ENCODE peak calls at places on chromosome 13, in ten cellular contexts. One of them, this sample, is unnamed.

GRCh38 chr13:20168396-20168795 is 7.5 kb upstream of the GJA3 start:
- DNase-seq in thoracic aorta: no peak
- DNase-seq in stomach: no peak
- DNase-seq in mucosa of descending colon: no peak
- DNase-seq in tibial artery: no peak
- DNase-seq in tibial nerve: no peak
- DNase-seq in heart right ventricle: no peak
- DNase-seq in BJ: no peak
- DNase-seq in IMR-90: no peak
- DNase-seq in AG10803: no peak
- DNase-seq in this sample: no peak

GRCh38 chr13:99275093-99275469 is 16.9 kb upstream of the GPR18 start:
- DNase-seq in IMR-90: peak; percentile 84
- DNase-seq in AG10803: peak; percentile 80
- DNase-seq in BJ: no peak
- DNase-seq in tibial nerve: no peak
- DNase-seq in mucosa of descending colon: peak; percentile 57
- DNase-seq in stomach: no peak
- DNase-seq in tibial artery: no peak
- DNase-seq in thoracic aorta: no peak
- DNase-seq in heart right ventricle: no peak
- DNase-seq in this sample: no peak

GRCh38 chr13:87234981-87235380 is 436.2 kb upstream of the SLITRK5 start:
- DNase-seq in heart right ventricle: no peak
- DNase-seq in mucosa of descending colon: no peak
- DNase-seq in tibial nerve: no peak
- DNase-seq in BJ: no peak
- DNase-seq in thoracic aorta: no peak
- DNase-seq in stomach: no peak
- DNase-seq in AG10803: peak; percentile 0
- DNase-seq in IMR-90: peak; percentile 64
- DNase-seq in tibial artery: no peak
- DNase-seq in this sample: no peak

GRCh38 chr13:112995395-112996091 is 26.5 kb downstream of the MCF2L start:
- DNase-seq in thoracic aorta: no peak
- DNase-seq in heart right ventricle: peak; percentile 14
- DNase-seq in BJ: no peak
- DNase-seq in tibial artery: no peak
- DNase-seq in mucosa of descending colon: peak; percentile 92
- DNase-seq in stomach: peak; percentile 75
- DNase-seq in AG10803: no peak
- DNase-seq in tibial nerve: no peak
- DNase-seq in IMR-90: no peak
- DNase-seq in this sample: no peak

GRCh38 chr13:79581870-79582315 is 100.9 kb downstream of the NDFIP2 start:
- DNase-seq in mucosa of descending colon: peak; percentile 37
- DNase-seq in stomach: no peak
- DNase-seq in IMR-90: peak; percentile 3
- DNase-seq in AG10803: peak; percentile 54
- DNase-seq in thoracic aorta: no peak
- DNase-seq in tibial nerve: no peak
- DNase-seq in heart right ventricle: peak; percentile 35
- DNase-seq in tibial artery: no peak
- DNase-seq in BJ: no peak
- DNase-seq in this sample: no peak

GRCh38 chr13:107838592-107839161 is 376.7 kb downstream of the LIG4 start:
- DNase-seq in tibial artery: no peak
- DNase-seq in thoracic aorta: no peak
- DNase-seq in AG10803: no peak
- DNase-seq in IMR-90: no peak
- DNase-seq in stomach: no peak
- DNase-seq in mucosa of descending colon: no peak
- DNase-seq in tibial nerve: no peak
- DNase-seq in heart right ventricle: no peak
- DNase-seq in BJ: no peak
- DNase-seq in this sample: no peak

GRCh38 chr13:67792151-67792665 is 562.1 kb upstream of the PCDH9 start:
- DNase-seq in BJ: no peak
- DNase-seq in stomach: no peak
- DNase-seq in mucosa of descending colon: no peak
- DNase-seq in AG10803: no peak
- DNase-seq in tibial artery: no peak
- DNase-seq in thoracic aorta: no peak
- DNase-seq in heart right ventricle: no peak
- DNase-seq in tibial nerve: no peak
- DNase-seq in IMR-90: no peak
- DNase-seq in this sample: no peak

GRCh38 chr13:106736941-106737340 is 169.0 kb upstream of the ARGLU1 start:
- DNase-seq in BJ: no peak
- DNase-seq in AG10803: no peak
- DNase-seq in heart right ventricle: no peak
- DNase-seq in stomach: no peak
- DNase-seq in tibial nerve: no peak
- DNase-seq in IMR-90: no peak
- DNase-seq in tibial artery: no peak
- DNase-seq in thoracic aorta: no peak
- DNase-seq in mucosa of descending colon: no peak
- DNase-seq in this sample: no peak

GRCh38 chr13:59038824-59039223 is 1124.9 kb downstream of the DIAPH3 start:
- DNase-seq in thoracic aorta: no peak
- DNase-seq in stomach: no peak
- DNase-seq in BJ: no peak
- DNase-seq in tibial artery: no peak
- DNase-seq in heart right ventricle: no peak
- DNase-seq in tibial nerve: no peak
- DNase-seq in mucosa of descending colon: no peak
- DNase-seq in AG10803: no peak
- DNase-seq in IMR-90: peak; percentile 15
- DNase-seq in this sample: no peak

GRCh38 chr13:53781941-53782340 is 753.3 kb downstream of the OLFM4 start:
- DNase-seq in thoracic aorta: no peak
- DNase-seq in heart right ventricle: no peak
- DNase-seq in BJ: no peak
- DNase-seq in IMR-90: no peak
- DNase-seq in mucosa of descending colon: no peak
- DNase-seq in tibial nerve: no peak
- DNase-seq in stomach: no peak
- DNase-seq in AG10803: no peak
- DNase-seq in tibial artery: no peak
- DNase-seq in this sample: no peak

DNA sequence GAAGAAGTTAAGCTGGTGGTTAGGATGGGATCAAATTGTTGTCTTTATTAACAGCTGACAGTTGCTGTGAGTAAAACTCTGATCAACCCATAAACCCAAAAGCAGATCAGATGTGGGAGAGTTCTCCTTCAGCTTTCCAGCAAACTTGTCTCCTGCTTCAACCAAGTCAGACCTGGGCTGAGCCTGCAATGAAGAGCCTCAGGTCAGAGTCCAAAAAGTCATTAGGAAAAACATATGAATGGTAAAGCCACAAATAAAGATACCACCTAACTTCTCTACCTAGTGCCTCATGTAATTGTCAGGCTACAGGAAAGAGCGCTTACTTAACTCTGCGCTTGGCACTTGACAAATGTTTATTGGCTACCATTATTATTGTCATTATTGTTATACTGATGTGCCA is 21.9 kb upstream of the UBE2L5 start:
- DNase-seq in BJ: no peak
- DNase-seq in thoracic aorta: no peak
- DNase-seq in heart right ventricle: no peak
- DNase-seq in stomach: no peak
- DNase-seq in tibial nerve: no peak
- DNase-seq in mucosa of descending colon: no peak
- DNase-seq in AG10803: no peak
- DNase-seq in IMR-90: no peak
- DNase-seq in tibial artery: no peak
- DNase-seq in this sample: no peak
- TF ChIP-seq CTCF in BJ: no peak
- TF ChIP-seq CTCF in thoracic aorta: no peak
- TF ChIP-seq CTCF in heart right ventricle: no peak
- TF ChIP-seq CTCF in stomach: no peak
- TF ChIP-seq CTCF in tibial nerve: no peak
- TF ChIP-seq CTCF in mucosa of descending colon: no peak
- TF ChIP-seq CTCF in AG10803: no peak
- TF ChIP-seq CTCF in IMR-90: no peak
- TF ChIP-seq CTCF in tibial artery: no peak
- TF ChIP-seq CTCF in this sample: no peak

GRCh38 chr13:35771898-35772297 is 295.4 kb upstream of the MAB21L1 start:
- DNase-seq in mucosa of descending colon: no peak
- DNase-seq in IMR-90: peak; percentile 95
- DNase-seq in thoracic aorta: no peak
- DNase-seq in heart right ventricle: no peak
- DNase-seq in BJ: peak; percentile 88
- DNase-seq in tibial nerve: no peak
- DNase-seq in tibial artery: no peak
- DNase-seq in stomach: no peak
- DNase-seq in AG10803: peak; percentile 98
- DNase-seq in this sample: no peak
- TF ChIP-seq CTCF in mucosa of descending colon: no peak
- TF ChIP-seq CTCF in IMR-90: no peak
- TF ChIP-seq CTCF in thoracic aorta: no peak
- TF ChIP-seq CTCF in heart right ventricle: no peak
- TF ChIP-seq CTCF in BJ: no peak
- TF ChIP-seq CTCF in tibial nerve: no peak
- TF ChIP-seq CTCF in tibial artery: no peak
- TF ChIP-seq CTCF in stomach: no peak
- TF ChIP-seq CTCF in AG10803: peak; percentile 10
- TF ChIP-seq CTCF in this sample: no peak

GRCh38 chr13:32586022-32586900 is at the start of gene PDS5B:
- DNase-seq in IMR-90: peak; percentile 92
- DNase-seq in BJ: peak; percentile 46
- DNase-seq in tibial artery: peak; percentile 94
- DNase-seq in heart right ventricle: peak; percentile 96
- DNase-seq in AG10803: peak; percentile 95
- DNase-seq in mucosa of descending colon: peak; percentile 96
- DNase-seq in tibial nerve: peak; percentile 90
- DNase-seq in thoracic aorta: peak; percentile 63
- DNase-seq in stomach: peak; percentile 95
- DNase-seq in this sample: peak; percentile 96

GRCh38 chr13:32587774-32588165 is 1.5 kb downstream of the PDS5B start:
- DNase-seq in tibial artery: no peak
- DNase-seq in stomach: no peak
- DNase-seq in BJ: no peak
- DNase-seq in AG10803: peak; percentile 18
- DNase-seq in IMR-90: peak; percentile 30
- DNase-seq in thoracic aorta: no peak
- DNase-seq in heart right ventricle: no peak
- DNase-seq in tibial nerve: no peak
- DNase-seq in mucosa of descending colon: no peak
- DNase-seq in this sample: no peak

GRCh38 chr13:32582991-32583390 is 3.3 kb upstream of the PDS5B start:
- DNase-seq in BJ: no peak
- DNase-seq in tibial artery: no peak
- DNase-seq in IMR-90: no peak
- DNase-seq in AG10803: no peak
- DNase-seq in tibial nerve: no peak
- DNase-seq in stomach: no peak
- DNase-seq in heart right ventricle: no peak
- DNase-seq in mucosa of descending colon: no peak
- DNase-seq in thoracic aorta: no peak
- DNase-seq in this sample: no peak

GRCh38 chr13:32585625-32586021 is 629 bp upstream of the PDS5B start:
- DNase-seq in heart right ventricle: no peak
- DNase-seq in stomach: no peak
- DNase-seq in tibial artery: no peak
- DNase-seq in tibial nerve: no peak
- DNase-seq in thoracic aorta: no peak
- DNase-seq in IMR-90: no peak
- DNase-seq in AG10803: peak; percentile 62
- DNase-seq in mucosa of descending colon: no peak
- DNase-seq in BJ: no peak
- DNase-seq in this sample: no peak

DNA sequence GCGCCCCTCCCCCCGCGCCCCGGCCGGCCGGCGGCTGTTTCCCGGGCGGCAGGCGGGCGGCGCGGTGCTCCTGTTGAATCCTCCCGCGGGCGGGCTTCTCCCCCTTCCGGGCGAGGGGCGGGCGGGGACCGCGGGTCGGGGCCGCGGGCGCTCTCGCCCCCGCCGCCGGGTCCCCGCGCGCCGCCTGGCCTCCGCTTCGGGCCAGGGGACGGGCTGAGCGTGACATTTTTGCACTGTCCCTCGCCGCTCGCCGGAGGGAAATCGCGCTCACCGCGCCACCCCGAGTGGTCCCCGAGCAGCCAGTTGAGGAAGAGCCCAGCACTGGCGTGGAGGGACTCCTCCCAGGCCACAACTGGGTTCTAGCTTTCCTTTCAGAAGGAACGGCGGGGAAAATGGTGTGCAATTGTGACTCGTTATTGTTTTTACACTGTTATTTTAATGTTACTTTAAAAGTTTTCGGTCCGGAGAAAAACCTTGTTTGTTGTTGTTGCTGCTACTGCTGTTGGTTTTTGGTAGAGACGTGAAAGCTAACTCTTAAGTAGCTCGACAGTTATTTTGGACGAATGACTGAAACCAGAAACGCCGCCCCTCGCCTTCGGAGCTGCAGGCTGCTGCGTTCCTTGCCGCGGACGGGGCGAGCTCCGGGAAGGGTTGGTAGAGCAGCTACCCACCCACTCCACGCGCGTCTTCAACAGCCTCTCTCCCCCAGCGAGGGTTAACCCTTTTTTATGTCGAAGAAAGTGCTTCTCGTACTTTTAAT is 942 bp downstream of the PDS5B start:
- DNase-seq in AG10803: peak; percentile 60
- DNase-seq in heart right ventricle: peak; percentile 76
- DNase-seq in thoracic aorta: peak; percentile 25
- DNase-seq in mucosa of descending colon: peak; percentile 80
- DNase-seq in tibial nerve: peak; percentile 59
- DNase-seq in IMR-90: peak; percentile 62
- DNase-seq in stomach: peak; percentile 66
- DNase-seq in tibial artery: peak; percentile 74
- DNase-seq in BJ: no peak
- DNase-seq in this sample: peak; percentile 84
- TF ChIP-seq CTCF in AG10803: no peak
- TF ChIP-seq CTCF in heart right ventricle: no peak
- TF ChIP-seq CTCF in thoracic aorta: no peak
- TF ChIP-seq CTCF in mucosa of descending colon: no peak
- TF ChIP-seq CTCF in tibial nerve: peak; percentile 30
- TF ChIP-seq CTCF in IMR-90: no peak
- TF ChIP-seq CTCF in stomach: no peak
- TF ChIP-seq CTCF in tibial artery: peak; percentile 14
- TF ChIP-seq CTCF in BJ: no peak
- TF ChIP-seq CTCF in this sample: no peak

DNA sequence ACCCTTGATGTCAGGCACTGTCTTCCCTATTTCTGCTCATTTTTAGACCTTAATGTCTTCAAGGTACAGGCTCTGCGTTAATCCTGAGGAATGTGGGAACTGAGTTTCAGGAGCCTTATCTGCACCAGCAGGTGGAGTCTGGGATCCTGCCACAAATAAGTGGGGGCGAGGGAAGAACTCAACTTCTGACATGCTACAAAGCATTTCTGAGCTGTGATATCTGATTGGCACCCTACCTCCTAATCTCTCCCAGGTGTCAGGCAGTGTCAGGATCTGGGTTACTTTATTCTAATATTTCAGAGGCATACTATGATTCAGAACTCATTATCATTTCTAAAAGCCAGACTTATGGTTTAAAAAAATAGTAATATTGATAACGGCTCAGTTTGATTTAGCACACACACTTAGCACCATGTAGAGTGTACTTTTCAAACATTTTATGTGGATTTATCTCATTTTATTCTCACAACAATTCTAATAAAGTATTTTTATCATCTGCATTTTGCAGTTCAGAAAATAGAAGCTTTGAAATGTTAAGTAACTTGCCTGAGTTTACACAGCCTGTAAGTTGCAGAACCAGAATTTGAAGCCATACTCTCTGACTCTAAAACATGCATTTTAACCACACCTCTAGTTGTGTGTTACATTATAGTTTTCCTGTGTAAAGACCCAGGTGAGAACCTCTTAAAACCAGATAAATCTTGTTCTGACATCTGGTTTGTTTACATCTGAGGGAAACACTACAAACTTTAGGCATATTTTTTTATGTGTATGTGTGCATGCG is 358.6 kb downstream of the TDRD3 start:
- DNase-seq in IMR-90: no peak
- DNase-seq in tibial artery: no peak
- DNase-seq in AG10803: no peak
- DNase-seq in tibial nerve: no peak
- DNase-seq in BJ: no peak
- DNase-seq in mucosa of descending colon: no peak
- DNase-seq in stomach: no peak
- DNase-seq in heart right ventricle: no peak
- DNase-seq in thoracic aorta: no peak
- DNase-seq in this sample: no peak
- TF ChIP-seq CTCF in IMR-90: no peak
- TF ChIP-seq CTCF in tibial artery: no peak
- TF ChIP-seq CTCF in AG10803: no peak
- TF ChIP-seq CTCF in tibial nerve: no peak
- TF ChIP-seq CTCF in BJ: no peak
- TF ChIP-seq CTCF in mucosa of descending colon: no peak
- TF ChIP-seq CTCF in stomach: peak; percentile 6
- TF ChIP-seq CTCF in heart right ventricle: no peak
- TF ChIP-seq CTCF in thoracic aorta: no peak
- TF ChIP-seq CTCF in this sample: no peak

This sample was measured in GM20000.